ENCODE peak calls at places on chromosomes 13 and 19, in six cellular contexts. G is tibial nerve; F is A549; T is CD4-positive, alpha-beta T cell; N is stomach; B is psoas muscle. P is an unnamed sample.

GRCh38 chr19:39046037-39046821 is 13.9 kb upstream of the FBXO27 start:
- DNase-seq in G (no peak), F (no peak), T (no peak), N (peak; percentile 26), B (no peak), P (no peak)

GRCh38 chr13:85725433-85725832 is 73.8 kb downstream of the SLITRK6 start:
- DNase-seq in G (no peak), F (no peak), T (no peak), N (no peak), B (no peak), P (no peak)

GRCh38 chr19:16896098-16896912 is 7.5 kb downstream of the F2RL3 start:
- DNase-seq in G (no peak), F (no peak), T (no peak), N (no peak), B (peak; percentile 64), P (no peak)

GRCh38 chr13:48446454-48446853 is 33.5 kb upstream of the LPAR6 start:
- DNase-seq in G (no peak), F (no peak), T (no peak), N (no peak), B (no peak), P (no peak)

GRCh38 chr19:38209671-38210457 is 14.2 kb downstream of the DPF1 start:
- DNase-seq in G (peak; percentile 68), F (no peak), T (no peak), N (peak; percentile 49), B (peak; percentile 92), P (peak; percentile 84)

GRCh38 chr13:98821372-98822237 is 69.1 kb upstream of the SLC15A1 start:
- DNase-seq in G (peak; percentile 58), F (no peak), T (no peak), N (no peak), B (no peak), P (no peak)

GRCh38 chr13:81929988-81930387 is 1589.1 kb upstream of the SPRY2 start:
- DNase-seq in G (no peak), F (no peak), T (no peak), N (no peak), B (no peak), P (no peak)

GRCh38 chr19:15195381-15195964 is 5.3 kb downstream of the NOTCH3 start:
- DNase-seq in G (no peak), F (peak; percentile 33), T (peak; percentile 17), N (peak; percentile 56), B (peak; percentile 77), P (peak; percentile 48)

GRCh38 chr19:4038057-4038456 is 28.6 kb downstream of the ZBTB7A start:
- DNase-seq in G (no peak), F (no peak), T (no peak), N (no peak), B (no peak), P (no peak)

GRCh38 chr19:18304496-18305312 is 18.2 kb downstream of the LSM4 start:
- DNase-seq in G (peak; percentile 81), F (no peak), T (peak; percentile 86), N (peak; percentile 80), B (peak; percentile 94), P (peak; percentile 89)

GRCh38 chr19:16021796-16022195 is 54.5 kb upstream of the TPM4 start:
- DNase-seq in G (no peak), F (no peak), T (no peak), N (no peak), B (no peak), P (no peak)

GRCh38 chr19:47322048-47322447 is 9.9 kb upstream of the C5AR2 start:
- DNase-seq in G (no peak), F (no peak), T (no peak), N (no peak), B (no peak), P (no peak)

GRCh38 chr13:50126378-50127016 is 111.3 kb downstream of the KCNRG start:
- DNase-seq in G (no peak), F (peak; percentile 26), T (no peak), N (no peak), B (peak; percentile 56), P (no peak)

DNA sequence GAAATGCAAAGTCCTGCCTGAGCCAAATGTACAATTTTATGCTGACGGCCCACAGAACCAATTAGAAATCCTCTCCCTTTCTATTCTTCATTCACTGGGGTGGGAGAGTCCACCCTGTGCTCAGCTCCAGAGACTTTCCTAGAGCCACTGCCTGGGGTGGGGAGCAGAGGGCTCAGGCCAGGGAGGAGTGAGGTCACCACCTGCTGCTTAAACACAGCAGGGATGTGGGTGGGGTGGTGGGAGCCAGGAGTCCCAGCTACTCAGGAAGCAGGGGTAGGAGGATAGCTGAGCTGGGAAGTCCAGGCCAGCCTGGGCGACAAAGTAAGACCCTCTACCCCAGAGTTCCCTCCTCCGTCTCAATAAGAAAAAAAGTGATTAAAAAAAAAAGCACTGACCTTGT is 26.9 kb upstream of the ZNF83 start:
- DNase-seq in G (no peak), F (no peak), T (no peak), N (no peak), B (no peak), P (no peak)
- H3K27ac ChIP-seq in G (no peak overlapping the region), F (no peak overlapping the region), T (no peak overlapping the region), N (no peak overlapping the region), B (no peak overlapping the region), P (no peak overlapping the region)

GRCh38 chr19:42083537-42083936 is 7.6 kb downstream of the ZNF574 start:
- DNase-seq in G (no peak), F (no peak), T (no peak), N (no peak), B (no peak), P (no peak)

GRCh38 chr19:42079276-42079669 is 3.3 kb downstream of the ZNF574 start:
- DNase-seq in G (no peak), F (no peak), T (no peak), N (no peak), B (peak; percentile 47), P (no peak)

GRCh38 chr19:42080764-42081375 is 4.9 kb downstream of the ZNF574 start:
- DNase-seq in G (no peak), F (no peak), T (no peak), N (no peak), B (no peak), P (peak; percentile 53)

GRCh38 chr19:42079886-42080763 is 4.2 kb downstream of the ZNF574 start:
- DNase-seq in G (no peak), F (no peak), T (no peak), N (no peak), B (peak; percentile 47), P (no peak)

DNA sequence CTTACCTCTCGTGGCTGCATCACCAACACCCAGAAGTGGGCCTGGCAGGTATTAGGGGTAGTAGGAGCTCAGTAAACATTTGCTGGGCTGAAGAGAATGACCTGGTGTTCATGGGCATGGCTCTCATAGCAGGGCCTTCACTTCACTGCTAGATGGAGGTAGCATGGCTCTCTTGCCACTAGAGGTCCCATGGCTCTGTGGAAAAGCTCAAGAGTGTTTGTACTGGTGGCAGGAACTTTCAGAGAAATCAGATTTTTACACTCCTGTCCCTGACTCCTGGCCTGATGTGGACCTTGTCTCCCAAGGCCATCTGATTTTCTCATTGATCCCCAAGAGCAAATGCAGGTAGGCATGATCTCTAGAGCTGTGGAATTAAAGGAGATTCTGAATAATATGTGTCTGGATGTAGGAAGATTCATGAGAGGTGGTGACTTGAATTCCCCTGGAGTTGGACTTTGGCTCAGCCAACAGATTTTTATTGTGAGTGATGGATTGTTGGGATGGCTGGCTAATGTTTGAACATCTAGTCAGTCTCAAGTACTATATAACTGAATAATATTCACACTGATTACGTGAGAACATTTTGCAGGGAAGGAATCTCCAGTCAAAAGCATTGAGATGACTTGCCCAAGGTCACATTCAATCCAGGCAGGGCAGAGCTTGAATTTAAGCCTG is 5.8 kb downstream of the ZNF574 start:
- DNase-seq in G (no peak), F (peak; percentile 95), T (no peak), N (no peak), B (no peak), P (no peak)
- TF ChIP-seq CTCF in G (no peak), F (peak; percentile 70), T (no peak), N (no peak), B (peak; percentile 27), P (peak; percentile 36)

GRCh38 chr13:36130542-36131214 is 504 bp downstream of the DCLK1 start:
- DNase-seq in G (peak; percentile 21), F (no peak), T (no peak), N (no peak), B (peak; percentile 64), P (peak; percentile 18)
- H3K27ac ChIP-seq in G (peak overlapping the region; percentile 81), F (no peak overlapping the region), T (no peak overlapping the region), N (no peak overlapping the region), B (no peak overlapping the region), P (peak overlapping the region; percentile 51)

GRCh38 chr13:87554045-87554444 is 117.1 kb upstream of the SLITRK5 start:
- DNase-seq in G (no peak), F (no peak), T (no peak), N (no peak), B (no peak), P (no peak)
- TF ChIP-seq CTCF in G (no peak), F (no peak), T (no peak), N (no peak), B (no peak), P (no peak)

GRCh38 chr19:10368101-10368803 is 12.1 kb downstream of the TYK2 start:
- DNase-seq in G (no peak), F (no peak), T (no peak), N (no peak), B (no peak), P (no peak)
- H3K27ac ChIP-seq in G (no peak overlapping the region), F (no peak overlapping the region), T (no peak overlapping the region), N (no peak overlapping the region), B (no peak overlapping the region), P (no peak overlapping the region)

GRCh38 chr19:51786651-51787494 is 8.1 kb upstream of the FPR3 start:
- DNase-seq in G (no peak), F (no peak), T (no peak), N (no peak), B (no peak), P (no peak)

GRCh38 chr19:51784109-51784785 is 10.7 kb upstream of the FPR3 start:
- DNase-seq in G (no peak), F (no peak), T (no peak), N (no peak), B (no peak), P (no peak)

GRCh38 chr19:51779703-51780102 is 15.3 kb upstream of the FPR3 start:
- DNase-seq in G (no peak), F (no peak), T (no peak), N (no peak), B (no peak), P (no peak)

GRCh38 chr19:51784922-51785690 is 9.9 kb upstream of the FPR3 start:
- DNase-seq in G (peak; percentile 58), F (no peak), T (no peak), N (no peak), B (peak; percentile 67), P (peak; percentile 62)

GRCh38 chr19:51783373-51783772 is 11.6 kb upstream of the FPR3 start:
- DNase-seq in G (no peak), F (no peak), T (no peak), N (no peak), B (no peak), P (no peak)
- TF ChIP-seq CTCF in G (no peak), F (no peak), T (no peak), N (no peak), B (no peak), P (no peak)

GRCh38 chr19:45772912-45773311 is 3.9 kb upstream of the SIX5 start:
- DNase-seq in G (no peak), F (no peak), T (no peak), N (no peak), B (no peak), P (no peak)
- H3K27ac ChIP-seq in G (peak overlapping the region; percentile 97), F (no peak overlapping the region), T (no peak overlapping the region), N (peak overlapping the region; percentile 89), B (peak overlapping the region; percentile 58), P (no peak overlapping the region)